ENCODE peak calls at places on chromosomes 11 and 22, in nine cellular contexts. E, X, J, H, F, O, R, V and S are unnamed samples.

GRCh38 chr22:25895678-25896077 is 153.7 kb downstream of the MYO18B start:
- DNase-seq in E (no peak), X (no peak), J (no peak), H (no peak), F (no peak), O (no peak), R (no peak), V (no peak), S (no peak)

GRCh38 chr11:71946144-71946571 is 17.3 kb downstream of the RNF121 start:
- DNase-seq in E (no peak), X (no peak), J (no peak), H (no peak), F (peak; percentile 78), O (no peak), R (no peak), V (no peak), S (no peak)

GRCh38 chr22:24789516-24789915 is 15.0 kb upstream of the PIWIL3 start:
- DNase-seq in E (no peak), X (no peak), J (no peak), H (no peak), F (no peak), O (no peak), R (no peak), V (no peak), S (no peak)

GRCh38 chr11:118633319-118633690 is 25.9 kb downstream of the PHLDB1 start:
- DNase-seq in E (no peak), X (no peak), J (no peak), H (no peak), F (no peak), O (no peak), R (no peak), V (no peak), S (no peak)

GRCh38 chr11:26201411-26201810 is 130.5 kb upstream of the ANO3 start:
- DNase-seq in E (no peak), X (no peak), J (no peak), H (no peak), F (peak; percentile 88), O (no peak), R (no peak), V (no peak), S (no peak)

GRCh38 chr11:68677432-68677831 is 6.9 kb upstream of the GAL start:
- DNase-seq in E (no peak), X (peak; percentile 30), J (no peak), H (no peak), F (peak; percentile 96), O (no peak), R (no peak), V (peak; percentile 48), S (peak; percentile 34)

GRCh38 chr11:8581300-8581699 is 12.7 kb downstream of the STK33 start:
- DNase-seq in E (no peak), X (no peak), J (no peak), H (no peak), F (peak; percentile 30), O (no peak), R (no peak), V (no peak), S (no peak)

GRCh38 chr11:79232346-79232745 is 208.5 kb downstream of the TENM4 start:
- DNase-seq in E (no peak), X (no peak), J (no peak), H (no peak), F (no peak), O (no peak), R (no peak), V (no peak), S (no peak)

GRCh38 chr11:2651826-2652237 is 48.0 kb downstream of the KCNQ1OT1 start:
- DNase-seq in E (no peak), X (no peak), J (no peak), H (no peak), F (no peak), O (no peak), R (no peak), V (peak; percentile 41), S (no peak)

GRCh38 chr11:31997955-31998354 is 92.9 kb upstream of the RCN1 start:
- DNase-seq in E (no peak), X (no peak), J (no peak), H (no peak), F (no peak), O (no peak), R (no peak), V (no peak), S (no peak)

GRCh38 chr11:133811850-133812685 is 33.2 kb downstream of the SPATA19 start:
- DNase-seq in E (no peak), X (no peak), J (no peak), H (no peak), F (no peak), O (no peak), R (no peak), V (no peak), S (no peak)

GRCh38 chr11:67483901-67484665 is 1.3 kb downstream of the AIP start:
- DNase-seq in E (no peak), X (no peak), J (no peak), H (peak; percentile 12), F (no peak), O (no peak), R (no peak), V (no peak), S (no peak)

GRCh38 chr11:61164610-61165424 is 3.6 kb upstream of the VPS37C start:
- DNase-seq in E (no peak), X (no peak), J (peak; percentile 61), H (no peak), F (no peak), O (no peak), R (no peak), V (no peak), S (no peak)

DNA sequence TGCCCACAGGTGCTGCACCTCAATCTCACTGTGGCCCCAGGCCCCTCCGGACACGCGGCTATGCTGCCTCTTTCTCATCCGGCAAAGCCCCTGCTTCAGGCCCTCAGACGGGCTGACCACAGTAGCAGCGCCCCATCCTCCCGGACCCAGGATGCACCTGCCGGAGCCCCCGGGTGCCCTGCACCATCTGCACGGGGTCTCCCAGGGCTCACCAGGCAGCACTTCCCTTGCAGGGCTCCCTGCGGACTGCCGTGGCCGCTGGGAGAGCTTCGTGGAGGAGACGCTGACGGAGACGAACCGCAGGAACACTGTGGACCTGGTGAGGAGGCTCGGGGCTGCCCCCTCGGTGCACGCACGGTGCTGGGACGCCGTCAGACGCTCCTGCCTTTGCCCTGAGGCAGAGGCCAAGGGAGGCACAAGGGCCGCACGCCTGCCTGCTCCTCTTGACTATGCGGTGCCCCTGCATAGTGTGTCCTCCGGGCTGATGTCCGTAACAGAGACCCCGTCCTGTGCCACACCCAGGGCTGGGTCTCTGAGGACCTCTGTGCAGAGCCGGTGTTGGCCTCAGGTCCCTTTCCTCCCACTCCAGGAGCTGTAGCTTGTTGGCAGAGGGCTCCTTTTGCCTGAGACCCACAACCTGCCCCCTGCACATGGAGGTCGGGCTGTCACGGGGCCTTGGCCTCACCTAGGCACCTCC is 38.6 kb downstream of the SBF1 start:
- DNase-seq in E (no peak), X (no peak), J (no peak), H (no peak), F (no peak), O (no peak), R (no peak), V (no peak), S (no peak)
- H3K36me3 ChIP-seq in E (peaks cover 56% of the 10 kb centered on the region), X (peaks cover 13% of the 10 kb centered on the region), J (peaks cover 15% of the 10 kb centered on the region), H (peaks cover 85% of the 10 kb centered on the region), F (peaks cover 78% of the 10 kb centered on the region), O (peaks cover 70% of the 10 kb centered on the region), R (peaks cover 8% of the 10 kb centered on the region), V (peaks cover 83% of the 10 kb centered on the region), S (peaks cover 14% of the 10 kb centered on the region)

DNA sequence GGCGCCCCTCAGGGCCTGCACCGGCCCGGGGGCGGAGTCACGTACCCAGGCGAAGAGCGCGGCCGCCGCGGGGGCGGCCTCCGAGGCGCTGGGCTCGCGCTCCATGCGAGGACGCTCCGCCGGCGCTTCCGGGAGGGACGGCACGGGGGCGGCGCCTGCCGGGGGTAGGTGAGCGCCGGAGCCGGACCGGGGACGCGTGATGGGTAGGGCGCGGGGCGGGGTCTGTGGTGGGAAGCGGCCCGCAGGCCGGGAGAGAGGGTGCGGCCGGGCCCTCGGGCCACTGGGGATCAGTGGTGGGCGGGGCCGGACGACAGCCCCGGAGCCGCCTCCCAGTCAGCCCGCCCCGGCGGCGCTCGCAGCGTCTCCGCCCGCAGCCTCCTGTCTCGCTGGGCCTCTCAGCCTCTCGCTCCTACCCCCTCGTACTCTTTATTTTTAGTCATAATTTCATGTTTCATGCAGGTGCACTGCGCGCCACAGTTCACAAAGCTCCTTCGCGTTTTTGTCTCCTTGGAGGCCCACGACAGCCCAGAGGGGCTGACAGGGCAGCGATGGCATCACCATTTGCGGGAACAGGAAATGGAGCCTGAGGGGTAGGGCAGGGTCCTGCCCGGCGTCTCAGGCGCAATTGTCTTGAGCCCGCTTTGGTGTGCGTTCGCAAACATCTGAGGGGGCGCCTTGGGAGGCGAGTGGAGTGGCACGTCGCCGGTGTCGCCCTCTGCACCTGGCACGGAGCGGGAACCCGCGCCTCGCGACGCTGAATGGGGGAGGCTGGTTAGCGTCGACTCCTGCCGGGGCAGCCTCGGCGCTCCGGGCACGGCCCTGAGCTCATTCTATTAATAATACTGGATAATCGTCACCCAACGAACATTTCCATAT is at the start of gene SERGEF:
- DNase-seq in E (peak; percentile 93), X (peak; percentile 98), J (peak; percentile 94), H (peak; percentile 99), F (peak; percentile 84), O (peak; percentile 78), R (peak; percentile 96), V (peak; percentile 99), S (peak; percentile 96)
- H3K27me3 ChIP-seq in E (no peaks in the 10 kb centered on the region), X (no peaks in the 10 kb centered on the region), J (no peaks in the 10 kb centered on the region), H (no peaks in the 10 kb centered on the region), F (peaks cover 4% of the 10 kb centered on the region), O (peaks cover 5% of the 10 kb centered on the region), R (no peaks in the 10 kb centered on the region), V (no peaks in the 10 kb centered on the region), S (no peaks in the 10 kb centered on the region)

GRCh38 chr11:94185387-94186084 is 56.9 kb downstream of the PANX1 start:
- DNase-seq in E (no peak), X (peak; percentile 27), J (no peak), H (no peak), F (peak; percentile 93), O (no peak), R (no peak), V (no peak), S (no peak)
- H3K27ac ChIP-seq in E (no peak overlapping the region), X (peak overlapping the region; percentile 10), J (no peak overlapping the region), H (no peak overlapping the region), F (peak overlapping the region; percentile 36), O (no peak overlapping the region), R (no peak overlapping the region), V (no peak overlapping the region), S (no peak overlapping the region)

GRCh38 chr22:21965762-21966288 is 13.2 kb upstream of the PPM1F start:
- DNase-seq in E (no peak), X (no peak), J (no peak), H (no peak), F (no peak), O (no peak), R (no peak), V (no peak), S (no peak)

GRCh38 chr22:21968452-21969129 is 14.0 kb downstream of the TOP3B start:
- DNase-seq in E (no peak), X (no peak), J (no peak), H (no peak), F (no peak), O (no peak), R (no peak), V (no peak), S (no peak)

GRCh38 chr22:21967693-21968271 is 14.8 kb downstream of the TOP3B start:
- DNase-seq in E (no peak), X (no peak), J (no peak), H (peak; percentile 34), F (no peak), O (no peak), R (no peak), V (no peak), S (no peak)

GRCh38 chr22:21964918-21965484 is 12.4 kb upstream of the PPM1F start:
- DNase-seq in E (no peak), X (no peak), J (no peak), H (no peak), F (no peak), O (no peak), R (no peak), V (no peak), S (no peak)

GRCh38 chr22:21966643-21967516 is 14.2 kb upstream of the PPM1F start:
- DNase-seq in E (no peak), X (no peak), J (no peak), H (no peak), F (no peak), O (no peak), R (no peak), V (no peak), S (no peak)
- H3K36me3 ChIP-seq in E (peaks cover 84% of the 10 kb centered on the region), X (no peaks in the 10 kb centered on the region), J (no peaks in the 10 kb centered on the region), H (peaks cover 99% of the 10 kb centered on the region), F (peaks cover 88% of the 10 kb centered on the region), O (peaks cover 63% of the 10 kb centered on the region), R (peaks cover 30% of the 10 kb centered on the region), V (peaks cover 97% of the 10 kb centered on the region), S (peaks cover 74% of the 10 kb centered on the region)